ENCODE peak calls at places on chromosomes 16 and 17, in ten cellular contexts. E is tibial nerve, Q is heart left ventricle, K is transverse colon, Y is kidney, A is mesendoderm, Z is IMR-90, H is suprapubic skin, M is neural progenitor cell, T is upper lobe of right lung. V is an unnamed sample.

GRCh38 chr16:6317924-6318323 is 1014.7 kb upstream of the RBFOX1 start:
- DNase-seq in Q (no peak), A (peak; percentile 86), M (peak; percentile 61), E (no peak), T (no peak), Y (no peak), Z (no peak), K (no peak), H (no peak), V (no peak)

GRCh38 chr16:4979736-4980660 is 21.9 kb downstream of the SEC14L5 start:
- DNase-seq in Y (peak; percentile 15), H (no peak), Z (no peak), K (no peak), M (no peak), T (no peak), Q (no peak), E (no peak), A (no peak), V (no peak)

GRCh38 chr17:8965394-8966168 is at the start of gene PIK3R5:
- DNase-seq in Z (no peak), Y (peak; percentile 85), T (peak; percentile 86), K (peak; percentile 75), Q (peak; percentile 83), M (peak; percentile 82), A (peak; percentile 87), H (peak; percentile 61), E (no peak), V (no peak)

GRCh38 chr16:68792465-68793324 is 50.6 kb upstream of the TANGO6 start:
- DNase-seq in Y (no peak), Z (peak; percentile 61), K (peak; percentile 68), E (no peak), M (no peak), T (no peak), Q (no peak), H (no peak), A (no peak), V (peak; percentile 85)

GRCh38 chr16:50696575-50697420 is 3.4 kb downstream of the NOD2 start:
- DNase-seq in E (peak; percentile 73), T (peak; percentile 89), H (peak; percentile 94), K (peak; percentile 91), Z (peak; percentile 26), A (no peak), Y (peak; percentile 94), M (no peak), Q (peak; percentile 89), V (peak; percentile 36)

GRCh38 chr17:4598776-4599504 is 14.6 kb downstream of the SMTNL2 start:
- DNase-seq in Y (peak; percentile 26), K (peak; percentile 26), Q (peak; percentile 69), H (peak; percentile 74), Z (peak; percentile 51), M (no peak), A (no peak), E (no peak), T (no peak), V (no peak)

GRCh38 chr16:81641403-81642106 is 137.5 kb upstream of the PLCG2 start:
- DNase-seq in Z (no peak), H (no peak), M (peak; percentile 84), Y (no peak), T (no peak), A (peak; percentile 89), E (no peak), Q (peak; percentile 49), K (no peak), V (no peak)

GRCh38 chr16:61792194-61792904 is 243.9 kb downstream of the CDH8 start:
- DNase-seq in T (no peak), Y (no peak), H (no peak), Z (no peak), E (no peak), K (no peak), Q (no peak), M (no peak), A (peak; percentile 30), V (no peak)

GRCh38 chr17:59441459-59442096 is 110.1 kb downstream of the YPEL2 start:
- DNase-seq in H (no peak), A (no peak), M (no peak), Y (no peak), K (no peak), E (no peak), Z (no peak), T (no peak), Q (no peak), V (no peak)

GRCh38 chr16:87966685-87967185 is 15.5 kb downstream of the BANP start:
- DNase-seq in A (no peak), M (no peak), H (no peak), T (no peak), Q (no peak), Y (no peak), Z (no peak), K (peak; percentile 45), E (no peak), V (no peak)

GRCh38 chr17:17141860-17142552 is 64.1 kb downstream of the PLD6 start:
- DNase-seq in M (peak; percentile 78), Z (peak; percentile 50), A (peak; percentile 47), T (no peak), H (no peak), Y (no peak), Q (no peak), E (no peak), K (no peak), V (no peak)

GRCh38 chr16:81004646-81005353 is 1.9 kb downstream of the CMC2 start:
- DNase-seq in M (peak; percentile 75), T (no peak), E (no peak), Y (no peak), H (no peak), A (peak; percentile 58), K (no peak), Q (no peak), Z (peak; percentile 62), V (no peak)

GRCh38 chr17:57900991-57901743 is 51.3 kb upstream of the MRPS23 start:
- DNase-seq in K (peak; percentile 41), Y (no peak), E (no peak), M (no peak), A (no peak), T (no peak), Z (no peak), H (no peak), Q (peak; percentile 10), V (no peak)

GRCh38 chr17:57899822-57900221 is 50.0 kb upstream of the MRPS23 start:
- DNase-seq in T (peak; percentile 81), Q (peak; percentile 70), A (no peak), M (no peak), E (no peak), Y (no peak), K (peak; percentile 79), H (no peak), Z (no peak), V (no peak)

GRCh38 chr17:57902800-57903759 is 52.1 kb downstream of the CUEDC1 start:
- DNase-seq in H (peak; percentile 92), A (no peak), E (peak; percentile 63), Z (peak; percentile 81), Y (peak; percentile 98), T (peak; percentile 96), Q (peak; percentile 92), M (no peak), K (peak; percentile 80), V (no peak)

GRCh38 chr17:57903961-57904360 is 51.3 kb downstream of the CUEDC1 start:
- DNase-seq in K (no peak), A (no peak), E (no peak), H (no peak), Q (peak; percentile 23), Y (no peak), Z (no peak), T (no peak), M (no peak), V (peak; percentile 63)

DNA sequence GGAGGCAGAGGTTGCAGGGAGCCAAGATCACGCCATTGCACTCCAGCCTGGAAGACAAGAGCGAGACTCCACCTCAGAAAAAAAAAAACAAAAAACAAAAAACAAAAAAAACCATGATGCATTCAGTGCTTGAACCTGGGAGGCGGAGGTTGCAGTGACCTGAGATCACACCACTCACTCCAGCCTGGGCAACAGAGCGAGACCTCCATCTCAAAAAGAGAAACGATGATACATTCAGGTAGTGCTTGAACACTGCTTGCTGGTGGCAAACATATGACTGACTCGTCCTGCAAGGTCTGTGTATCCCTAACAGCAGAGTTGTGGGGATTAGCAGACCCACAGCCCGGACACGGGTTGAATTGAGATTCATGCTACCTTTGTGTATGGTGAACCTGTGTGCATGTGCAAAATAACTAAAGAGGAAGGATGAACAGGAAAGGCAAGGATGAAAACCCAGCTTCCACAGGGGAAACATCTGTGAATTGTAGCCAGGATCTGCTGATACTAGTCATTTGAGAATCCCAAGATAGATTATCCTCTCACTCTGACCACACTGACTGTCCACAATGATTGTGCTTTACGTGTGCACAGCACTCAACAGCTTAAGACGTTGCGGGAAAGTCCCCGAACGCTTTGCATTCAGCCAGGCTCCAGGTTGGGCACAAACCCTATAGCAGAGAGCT is 52.4 kb upstream of the MRPS23 start:
- DNase-seq in K (no peak), Q (peak; percentile 20), Y (no peak), M (no peak), Z (no peak), A (no peak), H (no peak), E (no peak), T (no peak), V (no peak)
- H3K4me1 ChIP-seq in K (peaks cover 63% of the 10 kb centered on the region), Q (peaks cover 90% of the 10 kb centered on the region), Y (peaks cover 64% of the 10 kb centered on the region), M (peaks cover 57% of the 10 kb centered on the region), Z (peaks cover 41% of the 10 kb centered on the region), A (peaks cover 5% of the 10 kb centered on the region), H (peaks cover 79% of the 10 kb centered on the region), E (peaks cover 78% of the 10 kb centered on the region), T (peaks cover 75% of the 10 kb centered on the region), V (peaks cover 51% of the 10 kb centered on the region)

GRCh38 chr17:41689497-41690299 is 1.0 kb downstream of the EIF1 start:
- DNase-seq in Y (no peak), H (no peak), A (peak; percentile 82), M (peak; percentile 72), T (no peak), K (peak; percentile 34), Z (peak; percentile 69), Q (no peak), E (no peak), V (peak; percentile 65)
- H3K4me1 ChIP-seq in Y (peaks cover 15% of the 10 kb centered on the region), H (peaks cover 32% of the 10 kb centered on the region), A (no peaks in the 10 kb centered on the region), M (peaks cover 14% of the 10 kb centered on the region), T (peaks cover 22% of the 10 kb centered on the region), K (peaks cover 17% of the 10 kb centered on the region), Z (peaks cover 3% of the 10 kb centered on the region), Q (peaks cover 35% of the 10 kb centered on the region), E (peaks cover 20% of the 10 kb centered on the region), V (peaks cover 5% of the 10 kb centered on the region)

DNA sequence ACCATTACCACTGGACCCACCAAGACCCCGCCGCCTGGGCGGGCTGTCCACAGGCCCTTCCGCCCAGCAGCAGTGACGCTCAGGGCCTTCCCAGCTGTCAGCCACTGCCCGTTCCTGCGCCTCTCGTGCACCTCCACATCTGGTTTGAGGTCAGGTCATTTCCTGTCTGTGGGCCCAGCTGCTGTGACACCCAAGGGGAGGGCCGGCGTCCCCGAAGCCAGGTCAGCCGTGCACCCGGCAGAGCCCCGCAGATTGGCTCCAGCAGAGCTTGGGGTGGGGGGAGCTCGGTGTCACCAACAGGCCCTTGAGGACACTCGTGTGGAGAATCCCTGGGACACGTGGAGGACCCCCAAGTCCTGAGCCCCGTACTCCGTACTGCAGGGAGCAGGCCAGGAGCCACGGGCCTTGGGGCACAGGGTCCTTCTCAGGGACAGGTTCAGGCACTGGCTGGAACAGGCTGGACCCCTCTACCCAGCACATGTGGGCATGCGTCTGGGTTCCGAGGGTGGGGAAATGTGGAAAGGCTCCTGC is 4.8 kb downstream of the SPATA2L start:
- DNase-seq in H (no peak), T (no peak), Q (no peak), Y (peak; percentile 80), A (no peak), E (no peak), Z (no peak), K (peak; percentile 59), M (no peak), V (no peak)
- H3K4me1 ChIP-seq in H (peaks cover 23% of the 10 kb centered on the region), T (peaks cover 14% of the 10 kb centered on the region), Q (peaks cover 16% of the 10 kb centered on the region), Y (peaks cover 11% of the 10 kb centered on the region), A (peaks cover 7% of the 10 kb centered on the region), E (peaks cover 16% of the 10 kb centered on the region), Z (peaks cover 7% of the 10 kb centered on the region), K (peaks cover 4% of the 10 kb centered on the region), M (peaks cover 4% of the 10 kb centered on the region), V (peaks cover 31% of the 10 kb centered on the region)

GRCh38 chr17:1713160-1713877 is 3.1 kb upstream of the TLCD2 start:
- DNase-seq in Q (no peak), E (no peak), A (no peak), T (no peak), H (no peak), K (no peak), M (no peak), Y (no peak), Z (no peak), V (no peak)
- H3K4me1 ChIP-seq in Q (peaks cover 64% of the 10 kb centered on the region), E (peaks cover 35% of the 10 kb centered on the region), A (peaks cover 4% of the 10 kb centered on the region), T (peaks cover 59% of the 10 kb centered on the region), H (peaks cover 63% of the 10 kb centered on the region), K (peaks cover 28% of the 10 kb centered on the region), M (peaks cover 36% of the 10 kb centered on the region), Y (peaks cover 27% of the 10 kb centered on the region), Z (peaks cover 28% of the 10 kb centered on the region), V (peaks cover 4% of the 10 kb centered on the region)

V was measured in SJCRH30.